ENCODE peak calls at places on chromosomes 16 and 17, in four cellular contexts. One of them, this sample, is unnamed.

GRCh38 chr17:12959441-12959840 is 58.4 kb downstream of the ELAC2 start:
- DNase-seq in T1000: peak
- DNase-seq in glomerular endothelial cell: no peak
- DNase-seq in stimulated activated CD4-positive, alpha-beta T cell treated with anti-CD3 and anti-CD28 coated beads, Interleukin-1b, Interleukin-23, amount 100 ng/mL, for 4 hours: no peak
- DNase-seq in this sample: no peak

GRCh38 chr17:42761638-42762037 is 611 bp downstream of the RAMP2 start:
- DNase-seq in T1000: no peak
- DNase-seq in glomerular endothelial cell: no peak
- DNase-seq in stimulated activated CD4-positive, alpha-beta T cell treated with anti-CD3 and anti-CD28 coated beads, Interleukin-1b, Interleukin-23, amount 100 ng/mL, for 4 hours: no peak
- DNase-seq in this sample: no peak

GRCh38 chr16:2913603-2914002 is 1.9 kb downstream of the FLYWCH1 start:
- DNase-seq in T1000: no peak
- DNase-seq in glomerular endothelial cell: no peak
- DNase-seq in stimulated activated CD4-positive, alpha-beta T cell treated with anti-CD3 and anti-CD28 coated beads, Interleukin-1b, Interleukin-23, amount 100 ng/mL, for 4 hours: no peak
- DNase-seq in this sample: no peak

GRCh38 chr17:80247561-80247960 is 13.1 kb upstream of the RNF213 start:
- DNase-seq in T1000: no peak
- DNase-seq in glomerular endothelial cell: no peak
- DNase-seq in stimulated activated CD4-positive, alpha-beta T cell treated with anti-CD3 and anti-CD28 coated beads, Interleukin-1b, Interleukin-23, amount 100 ng/mL, for 4 hours: no peak
- DNase-seq in this sample: no peak

GRCh38 chr16:31064882-31065461 is 9.1 kb downstream of the ZNF668 start:
- DNase-seq in T1000: peak
- DNase-seq in glomerular endothelial cell: no peak
- DNase-seq in stimulated activated CD4-positive, alpha-beta T cell treated with anti-CD3 and anti-CD28 coated beads, Interleukin-1b, Interleukin-23, amount 100 ng/mL, for 4 hours: no peak
- DNase-seq in this sample: no peak

GRCh38 chr17:40554646-40555295 is 10.5 kb downstream of the CCR7 start:
- DNase-seq in T1000: no peak
- DNase-seq in glomerular endothelial cell: no peak
- DNase-seq in stimulated activated CD4-positive, alpha-beta T cell treated with anti-CD3 and anti-CD28 coated beads, Interleukin-1b, Interleukin-23, amount 100 ng/mL, for 4 hours: no peak
- DNase-seq in this sample: peak

GRCh38 chr16:3017806-3018506 is at the start of gene CLDN6:
- DNase-seq in T1000: no peak
- DNase-seq in glomerular endothelial cell: no peak
- DNase-seq in stimulated activated CD4-positive, alpha-beta T cell treated with anti-CD3 and anti-CD28 coated beads, Interleukin-1b, Interleukin-23, amount 100 ng/mL, for 4 hours: no peak
- DNase-seq in this sample: no peak

GRCh38 chr16:68739964-68740627 is 3.0 kb downstream of the CDH1 start:
- DNase-seq in T1000: no peak
- DNase-seq in glomerular endothelial cell: no peak
- DNase-seq in stimulated activated CD4-positive, alpha-beta T cell treated with anti-CD3 and anti-CD28 coated beads, Interleukin-1b, Interleukin-23, amount 100 ng/mL, for 4 hours: no peak
- DNase-seq in this sample: peak

GRCh38 chr17:5513610-5514009 is 27.2 kb downstream of the MIS12 start:
- DNase-seq in T1000: no peak
- DNase-seq in glomerular endothelial cell: no peak
- DNase-seq in stimulated activated CD4-positive, alpha-beta T cell treated with anti-CD3 and anti-CD28 coated beads, Interleukin-1b, Interleukin-23, amount 100 ng/mL, for 4 hours: no peak
- DNase-seq in this sample: no peak

GRCh38 chr16:57591870-57592485 is 36.5 kb upstream of the ADGRG1 start:
- DNase-seq in T1000: no peak
- DNase-seq in glomerular endothelial cell: no peak
- DNase-seq in stimulated activated CD4-positive, alpha-beta T cell treated with anti-CD3 and anti-CD28 coated beads, Interleukin-1b, Interleukin-23, amount 100 ng/mL, for 4 hours: no peak
- DNase-seq in this sample: no peak

GRCh38 chr16:83952940-83953795 is at the start of gene OSGIN1:
- DNase-seq in T1000: peak
- DNase-seq in glomerular endothelial cell: no peak
- DNase-seq in stimulated activated CD4-positive, alpha-beta T cell treated with anti-CD3 and anti-CD28 coated beads, Interleukin-1b, Interleukin-23, amount 100 ng/mL, for 4 hours: peak
- DNase-seq in this sample: peak

GRCh38 chr17:6633263-6633662 is 7.2 kb downstream of the KIAA0753 start:
- DNase-seq in T1000: no peak
- DNase-seq in glomerular endothelial cell: no peak
- DNase-seq in stimulated activated CD4-positive, alpha-beta T cell treated with anti-CD3 and anti-CD28 coated beads, Interleukin-1b, Interleukin-23, amount 100 ng/mL, for 4 hours: no peak
- DNase-seq in this sample: no peak

GRCh38 chr16:47503936-47504335 is 42.8 kb downstream of the PHKB start:
- DNase-seq in T1000: no peak
- DNase-seq in glomerular endothelial cell: no peak
- DNase-seq in stimulated activated CD4-positive, alpha-beta T cell treated with anti-CD3 and anti-CD28 coated beads, Interleukin-1b, Interleukin-23, amount 100 ng/mL, for 4 hours: no peak
- DNase-seq in this sample: no peak

GRCh38 chr16:65319621-65320231 is 197.9 kb upstream of the CDH11 start:
- DNase-seq in T1000: no peak
- DNase-seq in glomerular endothelial cell: no peak
- DNase-seq in stimulated activated CD4-positive, alpha-beta T cell treated with anti-CD3 and anti-CD28 coated beads, Interleukin-1b, Interleukin-23, amount 100 ng/mL, for 4 hours: no peak
- DNase-seq in this sample: no peak

GRCh38 chr17:33509331-33509730 is 216.2 kb upstream of the ASIC2 start:
- DNase-seq in T1000: no peak
- DNase-seq in glomerular endothelial cell: no peak
- DNase-seq in stimulated activated CD4-positive, alpha-beta T cell treated with anti-CD3 and anti-CD28 coated beads, Interleukin-1b, Interleukin-23, amount 100 ng/mL, for 4 hours: no peak
- DNase-seq in this sample: no peak

GRCh38 chr17:64506201-64506575 is at the start of gene DDX5:
- DNase-seq in T1000: peak
- DNase-seq in glomerular endothelial cell: peak
- DNase-seq in stimulated activated CD4-positive, alpha-beta T cell treated with anti-CD3 and anti-CD28 coated beads, Interleukin-1b, Interleukin-23, amount 100 ng/mL, for 4 hours: peak
- DNase-seq in this sample: peak

GRCh38 chr17:31595076-31595475 is 203.6 kb downstream of the RAB11FIP4 start:
- DNase-seq in T1000: no peak
- DNase-seq in glomerular endothelial cell: no peak
- DNase-seq in stimulated activated CD4-positive, alpha-beta T cell treated with anti-CD3 and anti-CD28 coated beads, Interleukin-1b, Interleukin-23, amount 100 ng/mL, for 4 hours: no peak
- DNase-seq in this sample: no peak

GRCh38 chr17:32769846-32770245 is 107.1 kb downstream of the MYO1D start:
- DNase-seq in T1000: no peak
- DNase-seq in glomerular endothelial cell: no peak
- DNase-seq in stimulated activated CD4-positive, alpha-beta T cell treated with anti-CD3 and anti-CD28 coated beads, Interleukin-1b, Interleukin-23, amount 100 ng/mL, for 4 hours: no peak
- DNase-seq in this sample: no peak

GRCh38 chr17:39118674-39119419 is 32.6 kb downstream of the PLXDC1 start:
- DNase-seq in T1000: no peak
- DNase-seq in glomerular endothelial cell: no peak
- DNase-seq in stimulated activated CD4-positive, alpha-beta T cell treated with anti-CD3 and anti-CD28 coated beads, Interleukin-1b, Interleukin-23, amount 100 ng/mL, for 4 hours: no peak
- DNase-seq in this sample: peak

GRCh38 chr16:70784692-70785317 is 16.2 kb downstream of the VAC14 start:
- DNase-seq in T1000: no peak
- DNase-seq in glomerular endothelial cell: no peak
- DNase-seq in stimulated activated CD4-positive, alpha-beta T cell treated with anti-CD3 and anti-CD28 coated beads, Interleukin-1b, Interleukin-23, amount 100 ng/mL, for 4 hours: no peak
- DNase-seq in this sample: no peak

GRCh38 chr17:69812240-69812837 is 262.7 kb upstream of the KCNJ16 start:
- DNase-seq in T1000: no peak
- DNase-seq in glomerular endothelial cell: no peak
- DNase-seq in stimulated activated CD4-positive, alpha-beta T cell treated with anti-CD3 and anti-CD28 coated beads, Interleukin-1b, Interleukin-23, amount 100 ng/mL, for 4 hours: no peak
- DNase-seq in this sample: no peak

GRCh38 chr16:48169896-48170295 is 14.1 kb upstream of the ABCC12 start:
- DNase-seq in T1000: no peak
- DNase-seq in glomerular endothelial cell: no peak
- DNase-seq in stimulated activated CD4-positive, alpha-beta T cell treated with anti-CD3 and anti-CD28 coated beads, Interleukin-1b, Interleukin-23, amount 100 ng/mL, for 4 hours: no peak
- DNase-seq in this sample: no peak

This sample was measured in body of pancreas.